ENCODE peak calls at places on chromosome X, in ten cellular contexts. One of them, this sample, is unnamed.

GRCh38 chrX:114152130-114152529 is 431.8 kb upstream of the HTR2C start:
- DNase-seq in putamen: no peak
- DNase-seq in CD4-positive, alpha-beta T cell: no peak
- DNase-seq in MV-4-11: peak; percentile 71
- DNase-seq in germinal center: no peak
- DNase-seq in RPMI8226: no peak
- DNase-seq in NCI-H510A treated with DMSO at 0.1 percent for 48 hours: no peak
- DNase-seq in AG04450: no peak
- DNase-seq in mucosa of descending colon: no peak
- DNase-seq in HT-29: peak; percentile 46
- DNase-seq in this sample: no peak

GRCh38 chrX:17022205-17022604 is 75.7 kb downstream of the REPS2 start:
- DNase-seq in MV-4-11: no peak
- DNase-seq in RPMI8226: peak; percentile 87
- DNase-seq in NCI-H510A treated with DMSO at 0.1 percent for 48 hours: no peak
- DNase-seq in AG04450: peak; percentile 24
- DNase-seq in HT-29: peak; percentile 42
- DNase-seq in CD4-positive, alpha-beta T cell: no peak
- DNase-seq in mucosa of descending colon: no peak
- DNase-seq in putamen: no peak
- DNase-seq in germinal center: no peak
- DNase-seq in this sample: no peak

GRCh38 chrX:39874202-39874816 is 223.4 kb downstream of the BCOR start:
- DNase-seq in mucosa of descending colon: no peak
- DNase-seq in RPMI8226: no peak
- DNase-seq in MV-4-11: no peak
- DNase-seq in AG04450: no peak
- DNase-seq in germinal center: no peak
- DNase-seq in putamen: no peak
- DNase-seq in CD4-positive, alpha-beta T cell: no peak
- DNase-seq in NCI-H510A treated with DMSO at 0.1 percent for 48 hours: no peak
- DNase-seq in HT-29: no peak
- DNase-seq in this sample: peak; percentile 95

GRCh38 chrX:34810364-34810763 is 132.2 kb upstream of the FAM47B start:
- DNase-seq in AG04450: no peak
- DNase-seq in mucosa of descending colon: no peak
- DNase-seq in germinal center: no peak
- DNase-seq in CD4-positive, alpha-beta T cell: no peak
- DNase-seq in NCI-H510A treated with DMSO at 0.1 percent for 48 hours: no peak
- DNase-seq in RPMI8226: no peak
- DNase-seq in HT-29: peak; percentile 21
- DNase-seq in putamen: peak; percentile 11
- DNase-seq in MV-4-11: peak; percentile 17
- DNase-seq in this sample: no peak

GRCh38 chrX:1713296-1713695 is 98.4 kb downstream of the ASMT start:
- DNase-seq in germinal center: no peak
- DNase-seq in AG04450: no peak
- DNase-seq in RPMI8226: no peak
- DNase-seq in putamen: no peak
- DNase-seq in NCI-H510A treated with DMSO at 0.1 percent for 48 hours: no peak
- DNase-seq in HT-29: no peak
- DNase-seq in mucosa of descending colon: no peak
- DNase-seq in CD4-positive, alpha-beta T cell: no peak
- DNase-seq in MV-4-11: no peak
- DNase-seq in this sample: no peak

GRCh38 chrX:149527705-149528104 is 13.1 kb upstream of the EOLA1 start:
- DNase-seq in mucosa of descending colon: no peak
- DNase-seq in HT-29: peak; percentile 65
- DNase-seq in CD4-positive, alpha-beta T cell: no peak
- DNase-seq in germinal center: peak; percentile 20
- DNase-seq in MV-4-11: peak; percentile 24
- DNase-seq in AG04450: no peak
- DNase-seq in RPMI8226: peak; percentile 44
- DNase-seq in putamen: no peak
- DNase-seq in NCI-H510A treated with DMSO at 0.1 percent for 48 hours: peak; percentile 25
- DNase-seq in this sample: peak; percentile 45

GRCh38 chrX:154712781-154713391 is 38.0 kb downstream of the GAB3 start:
- DNase-seq in NCI-H510A treated with DMSO at 0.1 percent for 48 hours: no peak
- DNase-seq in MV-4-11: peak; percentile 46
- DNase-seq in CD4-positive, alpha-beta T cell: peak; percentile 14
- DNase-seq in germinal center: no peak
- DNase-seq in AG04450: no peak
- DNase-seq in mucosa of descending colon: no peak
- DNase-seq in HT-29: no peak
- DNase-seq in putamen: no peak
- DNase-seq in RPMI8226: no peak
- DNase-seq in this sample: peak; percentile 85

GRCh38 chrX:23811135-23811781 is 28.3 kb downstream of the SAT1 start:
- DNase-seq in RPMI8226: peak; percentile 31
- DNase-seq in putamen: peak; percentile 37
- DNase-seq in MV-4-11: peak; percentile 81
- DNase-seq in germinal center: peak; percentile 5
- DNase-seq in mucosa of descending colon: no peak
- DNase-seq in AG04450: no peak
- DNase-seq in CD4-positive, alpha-beta T cell: no peak
- DNase-seq in HT-29: no peak
- DNase-seq in NCI-H510A treated with DMSO at 0.1 percent for 48 hours: no peak
- DNase-seq in this sample: no peak

GRCh38 chrX:99091459-99091858 is 1318.6 kb downstream of the PCDH19 start:
- DNase-seq in RPMI8226: no peak
- DNase-seq in HT-29: no peak
- DNase-seq in germinal center: no peak
- DNase-seq in mucosa of descending colon: no peak
- DNase-seq in CD4-positive, alpha-beta T cell: no peak
- DNase-seq in NCI-H510A treated with DMSO at 0.1 percent for 48 hours: no peak
- DNase-seq in MV-4-11: no peak
- DNase-seq in AG04450: no peak
- DNase-seq in putamen: no peak
- DNase-seq in this sample: no peak

GRCh38 chrX:1134156-1134555 is 78.3 kb downstream of the CRLF2 start:
- DNase-seq in mucosa of descending colon: no peak
- DNase-seq in HT-29: no peak
- DNase-seq in AG04450: no peak
- DNase-seq in RPMI8226: no peak
- DNase-seq in NCI-H510A treated with DMSO at 0.1 percent for 48 hours: no peak
- DNase-seq in CD4-positive, alpha-beta T cell: no peak
- DNase-seq in MV-4-11: no peak
- DNase-seq in germinal center: no peak
- DNase-seq in putamen: no peak
- DNase-seq in this sample: no peak

GRCh38 chrX:23742174-23742692 is 843 bp downstream of the ACOT9 start:
- DNase-seq in HT-29: no peak
- DNase-seq in germinal center: peak; percentile 16
- DNase-seq in NCI-H510A treated with DMSO at 0.1 percent for 48 hours: peak; percentile 20
- DNase-seq in putamen: no peak
- DNase-seq in MV-4-11: no peak
- DNase-seq in RPMI8226: peak; percentile 46
- DNase-seq in AG04450: no peak
- DNase-seq in CD4-positive, alpha-beta T cell: no peak
- DNase-seq in mucosa of descending colon: no peak
- DNase-seq in this sample: peak; percentile 35

GRCh38 chrX:10325606-10326005 is 168.8 kb downstream of the CLCN4 start:
- DNase-seq in CD4-positive, alpha-beta T cell: no peak
- DNase-seq in putamen: no peak
- DNase-seq in NCI-H510A treated with DMSO at 0.1 percent for 48 hours: no peak
- DNase-seq in mucosa of descending colon: no peak
- DNase-seq in germinal center: no peak
- DNase-seq in HT-29: no peak
- DNase-seq in AG04450: no peak
- DNase-seq in RPMI8226: no peak
- DNase-seq in MV-4-11: no peak
- DNase-seq in this sample: no peak

GRCh38 chrX:53831662-53832635 is 145.4 kb upstream of the HUWE1 start:
- DNase-seq in HT-29: peak; percentile 59
- DNase-seq in mucosa of descending colon: no peak
- DNase-seq in AG04450: no peak
- DNase-seq in NCI-H510A treated with DMSO at 0.1 percent for 48 hours: peak; percentile 13
- DNase-seq in RPMI8226: peak; percentile 33
- DNase-seq in MV-4-11: peak; percentile 24
- DNase-seq in CD4-positive, alpha-beta T cell: peak; percentile 1
- DNase-seq in putamen: no peak
- DNase-seq in germinal center: peak; percentile 5
- DNase-seq in this sample: peak; percentile 54

GRCh38 chrX:43224496-43224895 is 431.6 kb upstream of the MAOA start:
- DNase-seq in CD4-positive, alpha-beta T cell: no peak
- DNase-seq in germinal center: no peak
- DNase-seq in RPMI8226: no peak
- DNase-seq in HT-29: no peak
- DNase-seq in NCI-H510A treated with DMSO at 0.1 percent for 48 hours: no peak
- DNase-seq in putamen: no peak
- DNase-seq in mucosa of descending colon: no peak
- DNase-seq in AG04450: no peak
- DNase-seq in MV-4-11: no peak
- DNase-seq in this sample: no peak

GRCh38 chrX:38717871-38718270 is 83.4 kb upstream of the MID1IP1 start:
- DNase-seq in germinal center: peak; percentile 3
- DNase-seq in mucosa of descending colon: no peak
- DNase-seq in AG04450: no peak
- DNase-seq in RPMI8226: peak; percentile 28
- DNase-seq in MV-4-11: peak; percentile 44
- DNase-seq in CD4-positive, alpha-beta T cell: no peak
- DNase-seq in HT-29: peak; percentile 8
- DNase-seq in putamen: no peak
- DNase-seq in NCI-H510A treated with DMSO at 0.1 percent for 48 hours: no peak
- DNase-seq in this sample: peak; percentile 26

GRCh38 chrX:149829751-149830191 is 48.0 kb downstream of the MAGEA9 start:
- DNase-seq in AG04450: no peak
- DNase-seq in HT-29: no peak
- DNase-seq in germinal center: no peak
- DNase-seq in RPMI8226: no peak
- DNase-seq in putamen: no peak
- DNase-seq in CD4-positive, alpha-beta T cell: no peak
- DNase-seq in NCI-H510A treated with DMSO at 0.1 percent for 48 hours: no peak
- DNase-seq in MV-4-11: no peak
- DNase-seq in mucosa of descending colon: no peak
- DNase-seq in this sample: peak; percentile 70

GRCh38 chrX:150544222-150544787 is 24.1 kb upstream of the MTM1 start:
- DNase-seq in putamen: no peak
- DNase-seq in mucosa of descending colon: no peak
- DNase-seq in RPMI8226: peak; percentile 22
- DNase-seq in germinal center: peak; percentile 8
- DNase-seq in CD4-positive, alpha-beta T cell: no peak
- DNase-seq in AG04450: no peak
- DNase-seq in MV-4-11: no peak
- DNase-seq in NCI-H510A treated with DMSO at 0.1 percent for 48 hours: no peak
- DNase-seq in HT-29: peak; percentile 37
- DNase-seq in this sample: peak; percentile 29

This sample was measured in GM12865.